ENCODE peak calls at places on chromosomes 12 and 14, in five cellular contexts. O is D721Med, C is stomach, B is AG10803, Q is AG09319. L is an unnamed sample.

GRCh38 chr14:74988131-74988530 is 14.6 kb upstream of the EIF2B2 start:
- DNase-seq in C (no peak), B (peak), Q (no peak), O (no peak), L (peak)

GRCh38 chr14:95156765-95157194 is 549 bp downstream of the DICER1 start:
- DNase-seq in B (peak), Q (no peak), O (no peak), C (peak), L (peak)

GRCh38 chr12:103626498-103626897 is 39.4 kb downstream of the STAB2 start:
- DNase-seq in Q (peak), B (peak), C (peak), O (no peak), L (peak)

GRCh38 chr12:123153906-123154305 is 3.0 kb upstream of the PITPNM2 start:
- DNase-seq in B (no peak), O (no peak), C (no peak), Q (no peak), L (no peak)

GRCh38 chr12:12467222-12467621 is 95.4 kb downstream of the DUSP16 start:
- DNase-seq in B (no peak), O (no peak), Q (no peak), C (no peak), L (no peak)

GRCh38 chr14:87705439-87705896 is 287.5 kb downstream of the GALC start:
- DNase-seq in C (no peak), O (no peak), B (peak), Q (no peak), L (no peak)

GRCh38 chr12:69052613-69053408 is 119.8 kb upstream of the CPM start:
- DNase-seq in O (no peak), C (no peak), Q (peak), B (peak), L (peak)

GRCh38 chr12:17344649-17345048 is 738.7 kb upstream of the LMO3 start:
- DNase-seq in B (no peak), O (no peak), C (no peak), Q (no peak), L (no peak)

GRCh38 chr14:69610020-69610858 is 1.2 kb upstream of the SUSD6 start:
- DNase-seq in B (peak), O (no peak), C (no peak), Q (no peak), L (no peak)

GRCh38 chr12:95191060-95191696 is 26.1 kb downstream of the FGD6 start:
- DNase-seq in O (no peak), Q (no peak), C (no peak), B (no peak), L (no peak)

GRCh38 chr12:79121486-79121885 is 256.9 kb downstream of the SYT1 start:
- DNase-seq in Q (no peak), B (no peak), O (no peak), C (no peak), L (no peak)

GRCh38 chr14:37142835-37143499 is 29.4 kb downstream of the SLC25A21 start:
- DNase-seq in O (no peak), Q (peak), B (peak), C (no peak), L (peak)

GRCh38 chr14:101992708-101993107 is 28.3 kb downstream of the DYNC1H1 start:
- DNase-seq in O (no peak), Q (no peak), C (no peak), B (no peak), L (no peak)

GRCh38 chr12:34033628-34034296 is 11.5 kb downstream of the ALG10 start:
- DNase-seq in B (peak), O (no peak), Q (no peak), C (no peak), L (peak)

GRCh38 chr12:59100585-59100984 is 180.3 kb upstream of the LRIG3 start:
- DNase-seq in O (no peak), C (no peak), Q (no peak), B (no peak), L (no peak)

GRCh38 chr14:106051790-106052189 is 525.4 kb downstream of the TMEM121 start:
- DNase-seq in O (no peak), C (no peak), Q (no peak), B (no peak), L (no peak)

GRCh38 chr12:58247633-58248032 is 306.3 kb downstream of the ATP23 start:
- DNase-seq in B (no peak), O (no peak), Q (no peak), C (no peak), L (no peak)

GRCh38 chr12:98403385-98403784 is 112.0 kb upstream of the TMPO start:
- DNase-seq in B (no peak), C (no peak), Q (no peak), O (no peak), L (no peak)

GRCh38 chr12:218728-219590 is 5.0 kb upstream of the SLC6A12 start:
- DNase-seq in O (no peak), B (no peak), C (no peak), Q (no peak), L (no peak)

GRCh38 chr14:104317975-104318557 is 179.7 kb downstream of the KIF26A start:
- DNase-seq in O (no peak), Q (no peak), B (no peak), C (peak), L (no peak)

GRCh38 chr14:94042433-94043091 is 16.4 kb downstream of the OTUB2 start:
- DNase-seq in B (no peak), Q (no peak), O (no peak), C (no peak), L (no peak)

GRCh38 chr12:110702081-110702480 is 13.2 kb upstream of the HVCN1 start:
- DNase-seq in Q (no peak), O (no peak), B (no peak), C (no peak), L (no peak)

GRCh38 chr12:110696283-110696682 is 7.4 kb upstream of the HVCN1 start:
- DNase-seq in B (no peak), Q (no peak), O (no peak), C (no peak), L (no peak)

GRCh38 chr12:110704231-110704630 is 15.3 kb upstream of the HVCN1 start:
- DNase-seq in O (no peak), C (no peak), Q (no peak), B (no peak), L (no peak)

GRCh38 chr12:110698171-110698902 is 9.4 kb upstream of the HVCN1 start:
- DNase-seq in O (no peak), B (peak), Q (peak), C (peak), L (peak)

DNA sequence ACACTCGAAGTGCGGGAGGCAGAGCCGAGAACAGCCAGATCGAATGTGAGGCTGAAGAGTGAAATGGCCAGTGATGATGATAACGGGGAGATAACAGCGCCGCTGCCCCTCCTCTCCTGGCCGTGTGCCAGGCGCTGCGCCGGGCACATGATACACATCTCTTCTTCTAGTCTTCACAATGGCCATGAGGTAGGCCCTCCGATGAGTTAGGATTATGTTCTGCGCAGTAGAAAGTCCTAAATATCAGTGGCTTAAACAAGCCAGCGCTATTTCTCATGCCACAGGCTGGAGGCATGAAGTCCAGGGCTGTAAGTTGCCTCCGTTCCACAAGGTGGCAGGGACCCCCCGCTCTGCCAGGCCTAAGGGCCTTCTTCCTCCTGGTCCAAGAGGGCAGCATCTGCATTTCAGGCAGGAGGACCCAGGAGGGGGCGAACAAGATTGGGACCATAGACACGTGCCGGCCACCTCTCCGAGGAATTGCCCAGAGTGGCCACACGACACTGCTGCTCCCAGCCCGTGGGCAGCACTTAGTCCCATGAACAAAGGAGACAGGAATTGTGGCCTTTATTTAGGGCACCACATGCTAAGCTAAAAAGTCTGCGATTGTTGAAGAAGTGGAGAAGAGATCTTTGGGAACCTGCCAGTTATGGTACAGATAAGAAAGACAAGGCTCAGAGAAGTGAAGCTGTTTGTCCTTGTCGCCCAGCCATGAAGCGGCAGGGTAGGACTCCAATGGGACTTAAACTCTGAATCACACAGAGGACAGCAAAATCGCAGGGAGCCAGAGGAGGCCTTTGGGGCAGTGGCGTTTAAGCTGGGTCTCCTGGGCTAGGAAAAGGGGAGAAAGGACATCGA is 10.9 kb upstream of the HVCN1 start:
- DNase-seq in C (no peak), O (no peak), B (no peak), Q (no peak), L (no peak)
- TF ChIP-seq CTCF in C (no peak), O (peak), B (no peak), Q (no peak), L (peak)

DNA sequence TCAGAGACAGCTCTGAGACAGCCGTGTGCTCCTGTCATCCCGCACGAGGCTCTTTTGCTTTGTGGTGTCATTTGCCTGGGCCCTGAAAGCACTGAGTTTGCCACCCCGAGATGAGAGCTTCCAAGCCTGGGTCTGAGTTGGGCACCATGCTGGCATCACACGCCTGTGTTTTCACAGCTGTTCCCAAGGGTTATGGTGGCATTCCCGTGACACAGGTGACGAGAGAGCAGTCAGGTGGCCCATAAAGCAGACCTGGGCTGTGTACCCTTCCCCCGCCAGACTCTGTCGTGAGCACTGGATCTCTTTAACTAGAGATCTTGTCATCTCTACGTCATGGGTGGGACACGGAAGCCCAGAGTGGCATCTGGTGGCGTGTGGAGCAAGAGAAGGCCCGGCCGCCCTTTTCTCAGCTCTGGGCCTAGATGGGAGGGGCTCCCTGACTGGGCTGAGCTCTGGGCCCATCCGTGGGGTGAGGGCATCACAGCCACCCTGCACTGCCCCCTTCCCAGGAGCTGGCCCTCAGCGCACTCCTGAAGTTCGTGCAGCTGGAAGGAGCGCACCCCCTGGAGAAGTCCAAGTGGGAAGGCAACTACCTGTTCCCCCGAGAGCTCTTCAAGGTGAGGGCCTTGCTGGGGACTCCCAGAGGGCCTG is 2.6 kb downstream of the NOC4L start:
- DNase-seq in B (no peak), O (no peak), Q (no peak), C (no peak), L (no peak)
- TF ChIP-seq CTCF in B (no peak), O (no peak), Q (no peak), C (no peak), L (no peak)

GRCh38 chr12:41304526-41304925 is 116.4 kb downstream of the PDZRN4 start:
- DNase-seq in B (no peak), C (no peak), O (no peak), Q (no peak), L (no peak)

GRCh38 chr12:41302979-41303403 is 114.9 kb downstream of the PDZRN4 start:
- DNase-seq in B (no peak), Q (no peak), O (no peak), C (no peak), L (no peak)
- TF ChIP-seq CTCF in B (no peak), Q (no peak), O (no peak), C (no peak), L (no peak)

DNA sequence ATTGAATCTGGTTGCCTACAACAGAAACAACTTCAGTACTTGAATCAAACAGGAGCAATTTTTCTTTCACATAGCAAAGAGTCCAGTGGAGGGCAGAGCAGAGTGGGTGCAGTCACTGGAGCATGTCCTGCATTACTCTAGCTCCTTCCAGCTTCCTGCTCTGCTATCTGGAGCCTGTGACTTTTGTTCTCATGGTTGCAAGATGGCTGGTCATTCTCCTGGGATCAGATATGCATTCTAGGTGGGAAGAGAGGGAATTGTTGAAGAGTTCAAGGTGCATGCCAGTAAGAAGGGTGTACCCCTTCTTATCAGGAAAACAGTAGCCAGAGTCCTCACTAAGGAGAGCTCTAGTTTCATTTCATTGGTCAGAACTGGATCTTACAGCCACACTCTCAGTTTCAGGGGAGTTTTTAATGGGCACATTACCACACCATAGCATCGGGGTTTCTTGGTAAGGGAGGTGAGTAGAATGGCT is 8.0 kb downstream of the IFT43 start:
- DNase-seq in B (no peak), Q (no peak), O (no peak), C (no peak), L (no peak)
- TF ChIP-seq CTCF in B (no peak), Q (no peak), O (no peak), C (no peak), L (no peak)

GRCh38 chr12:7750350-7750749 is 3.2 kb upstream of the CLEC4C start:
- DNase-seq in O (no peak), Q (no peak), C (no peak), B (no peak), L (no peak)

GRCh38 chr12:7751394-7751793 is 4.2 kb upstream of the CLEC4C start:
- DNase-seq in Q (no peak), C (no peak), B (no peak), O (no peak), L (no peak)

GRCh38 chr12:7749442-7749841 is 2.3 kb upstream of the CLEC4C start:
- DNase-seq in O (no peak), C (no peak), B (no peak), Q (no peak), L (no peak)

GRCh38 chr12:7747196-7747595 is at the start of gene CLEC4C:
- DNase-seq in B (no peak), Q (no peak), O (no peak), C (no peak), L (no peak)

GRCh38 chr12:7748774-7749296 is 1.7 kb upstream of the CLEC4C start:
- DNase-seq in O (no peak), B (no peak), Q (no peak), C (no peak), L (no peak)
- TF ChIP-seq CTCF in O (no peak), B (no peak), Q (no peak), C (no peak), L (no peak)

GRCh38 chr12:2326470-2326869 is 273.7 kb downstream of the CACNA1C start:
- DNase-seq in C (no peak), B (no peak), O (no peak), Q (no peak), L (no peak)

GRCh38 chr12:2333516-2333915 is 280.7 kb downstream of the CACNA1C start:
- DNase-seq in C (no peak), Q (no peak), O (no peak), B (no peak), L (no peak)

GRCh38 chr12:2332266-2332665 is 279.5 kb downstream of the CACNA1C start:
- DNase-seq in Q (peak), C (no peak), O (no peak), B (peak), L (no peak)

GRCh38 chr12:2332947-2333346 is 280.2 kb downstream of the CACNA1C start:
- DNase-seq in C (no peak), Q (no peak), O (no peak), B (no peak), L (no peak)

GRCh38 chr12:2329811-2330210 is 277.0 kb downstream of the CACNA1C start:
- DNase-seq in C (no peak), B (no peak), O (no peak), Q (no peak), L (peak)
- TF ChIP-seq CTCF in C (no peak), B (no peak), O (no peak), Q (no peak), L (no peak)

DNA sequence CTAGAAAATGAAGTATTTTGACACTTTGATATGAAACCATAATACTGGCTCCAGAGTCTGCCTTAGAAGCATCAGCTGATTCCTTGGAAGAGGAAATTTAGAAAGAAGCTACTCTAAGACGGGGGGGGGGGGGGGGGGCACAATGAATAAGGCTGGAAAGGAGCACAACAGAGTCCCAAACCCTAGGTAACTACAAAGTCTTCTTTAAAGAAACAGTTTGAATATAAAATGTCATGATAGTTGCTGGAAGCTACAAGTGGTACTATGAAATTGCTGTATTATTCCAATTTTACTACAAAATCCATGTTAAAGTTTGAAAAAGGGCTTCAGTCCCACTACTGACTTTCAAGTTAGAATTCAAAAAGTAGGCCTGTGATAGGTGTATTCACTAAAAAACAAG is 31.6 kb downstream of the CDK17 start:
- DNase-seq in Q (no peak), O (no peak), B (no peak), C (no peak), L (no peak)
- TF ChIP-seq CTCF in Q (no peak), O (no peak), B (no peak), C (no peak), L (no peak)

DNA sequence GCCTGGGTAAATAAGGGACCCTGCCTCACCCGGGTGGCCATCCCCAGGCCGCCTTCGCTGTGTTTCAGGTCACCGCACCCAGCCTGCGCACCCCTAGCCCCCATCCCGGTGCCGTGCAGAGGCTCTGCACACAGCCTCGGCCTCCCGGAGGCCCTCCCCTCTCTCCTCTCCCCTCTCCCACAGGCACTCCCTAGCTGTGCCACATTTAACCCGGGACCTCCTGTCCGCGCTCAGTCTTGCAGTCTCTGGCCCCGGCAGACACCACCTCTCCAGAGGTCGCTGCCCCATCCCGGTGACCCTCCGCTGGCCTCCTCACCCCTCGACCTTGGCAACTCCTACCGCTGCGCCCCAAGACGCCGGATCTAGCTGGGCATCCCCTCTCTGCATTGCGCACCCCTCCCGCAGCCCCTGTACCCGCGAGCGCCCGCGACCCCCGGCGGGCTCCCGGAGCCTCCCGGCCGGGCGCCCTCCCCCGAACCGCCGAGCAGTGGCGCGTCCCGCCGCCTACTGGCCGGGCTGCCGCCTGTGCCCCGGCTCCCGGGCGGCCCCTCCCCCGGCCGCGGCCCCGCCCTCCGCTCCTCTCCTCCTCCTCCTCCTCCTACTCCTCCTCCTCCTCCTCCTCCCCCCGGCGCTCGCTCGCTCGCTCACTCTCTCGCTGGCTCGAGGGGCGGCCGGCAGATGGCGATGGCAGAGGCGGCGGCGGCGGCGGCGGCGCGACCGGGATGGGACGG is 120.7 kb downstream of the AACS start:
- DNase-seq in O (peak), B (peak), C (peak), Q (peak), L (peak)
- TF ChIP-seq CTCF in O (peak), B (no peak), C (no peak), Q (peak), L (peak)